ENCODE peak calls at places on chromosomes 16 and 17, in four cellular contexts. Z is spleen; T is uterus; U is CD8-positive, alpha-beta T cell. N is an unnamed sample.

GRCh38 chr17:77966476-77966875 is 8.0 kb downstream of the TNRC6C start:
- DNase-seq in Z (no peak), T (no peak), U (no peak), N (no peak)

GRCh38 chr16:56793504-56793903 is 63.6 kb downstream of the NUP93 start:
- DNase-seq in Z (no peak), T (no peak), U (no peak), N (no peak)

GRCh38 chr17:44606658-44607057 is 49.4 kb downstream of the FZD2 start:
- DNase-seq in Z (no peak), T (no peak), U (no peak), N (no peak)

GRCh38 chr17:9291912-9292562 is 270.7 kb downstream of the NTN1 start:
- DNase-seq in Z (peak; percentile 74), T (peak; percentile 69), U (peak; percentile 34), N (peak; percentile 2)

GRCh38 chr16:8831450-8832382 is 34.1 kb downstream of the PMM2 start:
- DNase-seq in Z (no peak), T (no peak), U (no peak), N (no peak)

GRCh38 chr16:85420501-85421337 is 192.4 kb upstream of the GSE1 start:
- DNase-seq in Z (peak; percentile 94), T (peak; percentile 59), U (peak; percentile 68), N (no peak)

GRCh38 chr16:28526201-28527099 is 12.3 kb downstream of the NUPR1 start:
- DNase-seq in Z (no peak), T (no peak), U (no peak), N (no peak)

GRCh38 chr16:57991551-57992059 is 8.9 kb downstream of the ZNF319 start:
- DNase-seq in Z (peak; percentile 36), T (no peak), U (no peak), N (no peak)

GRCh38 chr17:46770818-46771600 is 47.5 kb downstream of the WNT3 start:
- DNase-seq in Z (peak; percentile 75), T (peak; percentile 31), U (no peak), N (no peak)

GRCh38 chr17:73941919-73942530 is 261.5 kb upstream of the RPL38 start:
- DNase-seq in Z (no peak), T (no peak), U (no peak), N (no peak)

GRCh38 chr17:2068589-2069051 is 13.7 kb downstream of the HIC1 start:
- DNase-seq in Z (peak; percentile 82), T (no peak), U (no peak), N (no peak)

GRCh38 chr17:40265337-40265736 is 22.3 kb upstream of the CDC6 start:
- DNase-seq in Z (no peak), T (no peak), U (no peak), N (no peak)

GRCh38 chr17:64223283-64223682 is 39.8 kb downstream of the TEX2 start:
- DNase-seq in Z (no peak), T (no peak), U (no peak), N (peak; percentile 41)

GRCh38 chr17:81081217-81081616 is 46.3 kb downstream of the BAIAP2 start:
- DNase-seq in Z (peak; percentile 65), T (no peak), U (no peak), N (no peak)

GRCh38 chr17:81082177-81083073 is 47.5 kb downstream of the BAIAP2 start:
- DNase-seq in Z (no peak), T (no peak), U (no peak), N (no peak)

GRCh38 chr17:81084691-81085419 is 49.9 kb downstream of the BAIAP2 start:
- DNase-seq in Z (no peak), T (no peak), U (no peak), N (peak; percentile 76)

GRCh38 chr17:81081619-81082176 is 46.7 kb downstream of the BAIAP2 start:
- DNase-seq in Z (no peak), T (no peak), U (no peak), N (no peak)

GRCh38 chr17:81083125-81083765 is 48.3 kb downstream of the BAIAP2 start:
- DNase-seq in Z (peak; percentile 81), T (no peak), U (no peak), N (peak; percentile 92)
- H3K4me3 ChIP-seq in Z (no peak overlapping the region), T (no peak overlapping the region), U (no peak overlapping the region), N (peak overlapping the region; percentile 51)

DNA sequence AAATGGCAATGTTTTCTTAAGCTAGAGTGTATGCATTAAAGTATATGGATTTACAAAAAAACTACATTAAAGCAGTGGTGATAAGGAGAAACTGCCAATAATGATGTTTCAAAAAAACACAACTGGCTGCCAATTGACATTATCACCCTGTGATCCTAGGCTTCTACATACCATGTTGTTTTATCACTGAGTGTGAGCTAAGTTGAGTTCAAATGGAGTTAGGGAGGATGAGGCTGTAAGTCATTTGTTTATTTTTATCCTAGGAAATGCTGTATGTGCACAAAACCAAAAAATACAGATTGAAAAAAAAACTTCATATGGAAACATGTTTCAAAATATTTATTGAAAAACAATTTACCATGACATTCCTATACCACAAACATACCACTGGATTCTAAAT is 22.9 kb downstream of the CHCT1 start:
- DNase-seq in Z (no peak), T (no peak), U (no peak), N (no peak)
- TF ChIP-seq CTCF in Z (no peak), T (no peak), U (no peak), N (no peak)

GRCh38 chr16:80899804-80900592 is 95.6 kb upstream of the CDYL2 start:
- DNase-seq in Z (no peak), T (peak; percentile 61), U (no peak), N (peak; percentile 96)
- H3K4me3 ChIP-seq in Z (no peak overlapping the region), T (no peak overlapping the region), U (no peak overlapping the region), N (no peak overlapping the region)

GRCh38 chr17:62892069-62892675 is 73.9 kb upstream of the TANC2 start:
- DNase-seq in Z (no peak), T (no peak), U (no peak), N (no peak)

GRCh38 chr17:62887437-62887836 is 78.6 kb upstream of the TANC2 start:
- DNase-seq in Z (no peak), T (no peak), U (no peak), N (no peak)

GRCh38 chr17:62891659-62892058 is 74.4 kb upstream of the TANC2 start:
- DNase-seq in Z (no peak), T (no peak), U (no peak), N (no peak)

GRCh38 chr17:62892870-62893338 is 73.1 kb upstream of the TANC2 start:
- DNase-seq in Z (peak; percentile 77), T (no peak), U (no peak), N (no peak)

DNA sequence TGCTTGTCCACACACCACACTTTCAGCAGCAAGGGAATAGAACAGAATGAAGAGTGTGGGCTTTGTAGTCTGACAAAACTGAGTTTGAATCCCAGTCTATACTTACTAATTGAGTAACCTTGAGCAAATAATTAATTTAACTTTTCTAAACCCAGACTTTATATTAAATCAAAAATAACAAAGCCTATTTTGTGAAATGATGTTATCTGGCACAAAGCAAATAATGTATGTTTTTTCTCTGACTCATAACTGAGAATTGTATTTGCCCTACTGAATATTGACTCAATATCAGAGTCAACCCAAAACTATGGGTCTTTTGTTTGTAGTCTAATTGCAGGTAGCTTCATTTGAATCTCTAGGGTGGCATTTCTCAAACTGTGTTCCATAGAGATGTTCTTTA is 77.9 kb upstream of the TANC2 start:
- DNase-seq in Z (no peak), T (no peak), U (no peak), N (no peak)
- TF ChIP-seq CTCF in Z (no peak), T (no peak), U (no peak), N (no peak)

N was measured in LNCaP clone FGC.